ENCODE peak calls at places on chromosomes 5 and 9, in four cellular contexts. T, W, O and M are unnamed samples.

GRCh38 chr9:101387871-101388506 is 3.2 kb upstream of the BAAT start:
- DNase-seq in T (no peak), O (no peak), W (no peak), M (no peak)

GRCh38 chr9:82057805-82058204 is 69.2 kb downstream of the SPATA31D1 start:
- DNase-seq in W (no peak), T (no peak), O (no peak), M (no peak)

GRCh38 chr5:96408276-96408777 is 24.7 kb downstream of the PCSK1 start:
- DNase-seq in W (no peak), O (peak), T (no peak), M (no peak)

GRCh38 chr9:125764198-125764597 is 17.0 kb downstream of the PBX3 start:
- DNase-seq in W (no peak), O (no peak), T (no peak), M (no peak)

GRCh38 chr9:137620581-137620980 is 1.8 kb downstream of the EHMT1 start:
- DNase-seq in T (no peak), O (no peak), W (no peak), M (no peak)

GRCh38 chr5:58088941-58089340 is 370.9 kb downstream of the PLK2 start:
- DNase-seq in W (no peak), T (no peak), O (no peak), M (no peak)

GRCh38 chr5:78907255-78907886 is 77.7 kb downstream of the ARSB start:
- DNase-seq in W (no peak), O (no peak), T (no peak), M (no peak)

GRCh38 chr5:31119938-31120641 is 73.4 kb upstream of the CDH6 start:
- DNase-seq in T (no peak), W (no peak), O (no peak), M (no peak)

GRCh38 chr9:37027582-37028424 is 6.3 kb downstream of the PAX5 start:
- DNase-seq in W (peak), T (peak), O (peak), M (peak)

DNA sequence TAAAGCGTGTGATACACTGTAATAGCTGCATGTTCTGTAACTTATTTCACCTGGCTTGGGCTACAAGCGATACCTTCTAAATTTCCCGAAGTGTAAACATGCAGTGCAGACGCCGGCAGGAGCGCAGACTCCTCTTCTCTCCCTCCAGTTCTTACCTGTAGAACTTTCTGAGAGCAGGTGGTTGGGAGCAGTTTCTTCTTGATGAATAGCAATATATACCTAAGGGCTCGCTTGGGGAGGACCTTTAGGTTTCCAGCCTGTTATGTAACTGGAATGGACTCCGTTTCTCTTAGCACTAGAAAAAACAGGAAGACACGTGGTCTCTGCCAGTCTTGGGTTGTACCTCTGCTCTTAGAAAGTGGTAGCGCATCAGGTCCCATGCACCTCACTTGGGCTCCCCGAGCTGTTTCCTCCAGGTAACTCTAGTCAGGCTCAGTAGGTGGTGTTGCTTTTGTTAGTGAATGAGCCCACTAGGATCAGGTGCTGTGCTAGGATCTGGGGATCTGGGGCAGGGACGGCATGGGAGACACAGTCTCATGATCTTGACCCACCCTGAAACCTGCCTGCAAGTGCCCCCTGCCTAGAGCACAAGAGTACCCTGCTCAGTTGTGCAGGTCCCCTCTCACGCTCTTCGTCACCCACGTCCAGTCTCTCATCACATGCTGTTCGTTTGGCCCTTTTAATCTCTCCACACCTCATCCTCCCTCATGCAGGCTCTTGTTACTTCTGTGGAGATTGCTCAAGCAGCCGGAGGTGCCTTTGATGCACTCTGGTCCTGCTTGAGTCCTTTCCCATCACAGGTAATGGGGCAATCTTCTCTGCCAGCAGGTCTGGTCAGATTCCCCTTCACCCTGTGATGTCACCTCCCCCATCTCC is 2.8 kb downstream of the TENT4A start:
- DNase-seq in T (no peak), W (no peak), O (no peak), M (no peak)
- H3K27ac ChIP-seq in T (no peak), W (peak), O (no peak), M (no peak)

DNA sequence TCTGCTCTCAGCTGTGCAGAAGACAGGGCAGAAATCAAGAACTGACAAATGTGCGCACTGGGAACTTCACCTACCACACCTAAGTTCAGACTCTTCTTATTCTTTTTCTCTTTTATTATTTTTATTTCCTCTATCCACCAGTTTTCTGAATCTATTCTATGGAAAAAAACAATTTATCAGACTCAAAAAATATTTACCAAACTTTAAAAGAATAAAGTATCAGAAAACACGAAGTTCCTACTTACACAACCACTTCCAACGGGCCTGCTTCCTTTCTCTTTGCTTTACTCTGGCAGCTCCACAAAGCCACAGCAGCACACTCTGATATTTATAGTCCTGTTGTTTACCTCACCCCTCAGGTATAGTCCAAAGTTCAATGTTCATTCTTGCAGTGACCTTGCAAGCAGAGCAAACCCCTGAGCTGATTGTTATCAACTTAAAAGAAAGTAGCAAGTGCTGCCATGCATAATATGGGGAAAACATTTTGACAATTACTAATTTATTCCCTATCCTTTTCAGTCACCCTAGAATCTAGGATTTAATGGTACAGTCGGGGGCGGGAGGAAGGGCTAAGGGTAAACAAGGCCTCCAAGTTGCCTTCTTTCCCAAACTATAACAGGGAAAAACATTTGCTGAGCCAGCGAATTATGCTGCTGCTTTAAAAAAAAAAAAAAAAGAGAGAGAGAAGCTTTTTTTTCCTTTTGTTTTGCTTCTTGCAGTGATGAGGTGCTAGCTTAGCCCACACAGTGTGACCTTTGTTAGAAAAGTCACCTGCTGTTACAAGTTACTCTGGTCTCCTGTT is at the start of gene SELENOP:
- DNase-seq in T (peak), O (no peak), W (peak), M (no peak)
- H3K27ac ChIP-seq in T (peak), O (no peak), W (peak), M (peak)

GRCh38 chr5:155655569-155655968 is 642.0 kb downstream of the KIF4B start:
- DNase-seq in T (no peak), W (no peak), O (no peak), M (no peak)
- H3K27ac ChIP-seq in T (no peak), W (no peak), O (no peak), M (no peak)

GRCh38 chr9:23747088-23747748 is 78.8 kb downstream of the ELAVL2 start:
- DNase-seq in T (no peak), W (no peak), O (no peak), M (no peak)

GRCh38 chr9:23752859-23753258 is 73.2 kb downstream of the ELAVL2 start:
- DNase-seq in W (no peak), T (no peak), O (no peak), M (no peak)

GRCh38 chr9:23751614-23752013 is 74.4 kb downstream of the ELAVL2 start:
- DNase-seq in T (no peak), W (no peak), O (no peak), M (no peak)

GRCh38 chr9:23754551-23754950 is 71.5 kb downstream of the ELAVL2 start:
- DNase-seq in O (no peak), T (no peak), W (no peak), M (no peak)

GRCh38 chr9:23750808-23751207 is 75.2 kb downstream of the ELAVL2 start:
- DNase-seq in T (no peak), W (no peak), O (no peak), M (no peak)
- H3K27ac ChIP-seq in T (no peak), W (no peak), O (no peak), M (no peak)

DNA sequence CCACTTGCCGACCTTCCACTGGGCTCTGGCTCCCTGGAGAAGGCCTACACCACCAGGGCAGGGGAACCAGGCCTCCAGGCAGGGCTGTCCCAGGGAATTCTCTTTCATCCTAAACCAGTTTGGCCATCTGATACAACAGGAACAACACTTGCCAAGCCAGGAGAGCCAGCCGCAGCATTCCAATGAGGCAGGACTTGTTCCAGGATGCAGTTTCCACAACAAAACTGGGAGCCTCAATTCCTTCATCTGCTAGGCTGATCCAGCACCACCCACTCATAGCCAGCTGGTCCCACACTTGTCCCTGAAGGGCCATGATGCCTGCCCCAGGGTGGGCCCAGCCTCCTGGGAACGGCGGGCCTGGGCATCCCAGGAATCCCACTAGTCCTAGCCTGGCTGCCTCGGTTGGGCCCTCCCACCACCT is 26.0 kb downstream of the BICD2 start:
- DNase-seq in W (no peak), T (no peak), O (peak), M (no peak)
- H3K27ac ChIP-seq in W (peak), T (peak), O (peak), M (no peak)

DNA sequence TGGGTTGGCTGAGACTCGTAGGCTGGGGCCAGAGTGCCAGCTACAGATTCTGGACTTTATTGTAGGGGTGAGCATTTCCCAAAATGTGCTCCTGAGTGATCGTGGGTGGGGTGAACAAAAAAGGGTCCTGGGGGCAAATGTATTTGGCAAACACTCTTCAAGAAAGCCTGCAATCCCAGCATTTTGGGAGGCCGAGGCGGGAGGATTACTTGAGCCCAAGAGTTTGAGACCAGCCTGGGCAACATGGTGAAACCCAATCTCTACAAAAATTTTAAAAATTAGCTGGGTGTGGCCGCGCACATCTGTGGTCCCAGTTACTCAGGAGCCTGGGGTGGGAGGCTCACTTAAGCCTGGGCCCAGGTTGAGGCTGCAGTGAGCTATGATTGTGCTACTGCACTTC is 55.5 kb upstream of the CDKN2AIPNL start:
- DNase-seq in W (no peak), T (no peak), O (no peak), M (no peak)
- H3K27ac ChIP-seq in W (peak), T (peak), O (no peak), M (peak)

GRCh38 chr9:134936021-134936761 is 18.5 kb upstream of the FCN1 start:
- DNase-seq in O (no peak), W (peak), T (no peak), M (no peak)
- H3K27ac ChIP-seq in O (no peak), W (no peak), T (no peak), M (no peak)

DNA sequence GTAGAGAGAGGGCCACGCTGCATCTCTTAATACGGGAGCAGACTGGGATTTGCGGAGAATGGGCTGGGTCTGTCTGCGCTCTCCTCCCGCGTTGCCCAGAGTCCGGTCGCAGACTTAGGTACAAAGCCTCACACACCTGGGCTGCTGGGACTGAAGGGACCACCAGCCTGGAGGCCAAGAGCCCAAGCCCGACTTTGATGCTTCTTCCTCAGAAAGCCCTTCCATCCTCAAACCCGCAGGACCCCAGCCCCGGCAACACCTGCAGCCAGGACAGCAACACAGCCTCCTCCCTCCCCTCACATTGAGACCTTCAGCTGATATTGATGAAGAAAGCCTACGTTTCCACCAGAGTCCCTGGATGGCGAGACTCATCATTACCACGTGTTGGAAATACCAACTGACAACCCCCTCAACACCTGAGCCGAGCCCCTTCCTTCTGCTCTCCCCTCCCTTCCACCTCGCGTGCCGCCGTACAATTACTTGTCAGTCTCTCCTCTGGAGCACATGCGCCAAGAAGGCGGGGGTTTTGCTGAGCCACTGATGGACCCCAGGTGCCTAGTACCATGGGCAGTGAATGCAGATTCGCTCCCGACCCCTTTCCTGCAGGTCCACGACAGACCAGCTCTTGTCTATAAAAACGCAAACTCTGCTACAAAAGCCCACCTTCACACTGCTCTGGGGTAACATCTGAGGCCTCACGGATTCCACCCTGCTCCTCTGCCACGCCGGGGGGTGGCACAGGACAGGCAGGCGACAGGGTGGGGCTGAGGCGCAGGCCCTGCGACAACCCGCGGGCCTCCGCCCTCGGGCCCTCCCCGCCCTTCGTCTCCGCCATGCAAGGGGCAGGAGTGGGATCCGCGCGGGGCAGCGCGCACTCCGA is 840 bp downstream of the ASB6 start:
- DNase-seq in T (no peak), W (no peak), O (no peak), M (no peak)
- H3K27ac ChIP-seq in T (peak), W (peak), O (peak), M (peak)